ENCODE peak calls at places on chromosomes 13 and 19, in nine cellular contexts. One of them, this sample, is unnamed.

GRCh38 chr19:15323496-15324235 is 8.7 kb downstream of the BRD4 start:
- DNase-seq in neural progenitor cell: no peak
- DNase-seq in LNCaP clone FGC: no peak
- DNase-seq in stomach: peak; percentile 57
- DNase-seq in right atrium auricular region: peak; percentile 67
- DNase-seq in bronchial epithelial cell: peak; percentile 79
- DNase-seq in choroid plexus epithelial cell: peak; percentile 68
- DNase-seq in heart right ventricle: peak; percentile 38
- DNase-seq in IMR-90: peak; percentile 53
- DNase-seq in this sample: peak; percentile 85

GRCh38 chr19:12200020-12200419 is 37.1 kb downstream of the ZNF136 start:
- DNase-seq in neural progenitor cell: no peak
- DNase-seq in LNCaP clone FGC: no peak
- DNase-seq in stomach: no peak
- DNase-seq in right atrium auricular region: no peak
- DNase-seq in bronchial epithelial cell: no peak
- DNase-seq in choroid plexus epithelial cell: peak; percentile 24
- DNase-seq in heart right ventricle: no peak
- DNase-seq in IMR-90: no peak
- DNase-seq in this sample: no peak

GRCh38 chr13:94390881-94391280 is 88.6 kb downstream of the DCT start:
- DNase-seq in neural progenitor cell: no peak
- DNase-seq in LNCaP clone FGC: no peak
- DNase-seq in stomach: no peak
- DNase-seq in right atrium auricular region: no peak
- DNase-seq in bronchial epithelial cell: no peak
- DNase-seq in choroid plexus epithelial cell: peak; percentile 7
- DNase-seq in heart right ventricle: no peak
- DNase-seq in IMR-90: peak; percentile 18
- DNase-seq in this sample: no peak

GRCh38 chr19:42548545-42548944 is 20.3 kb upstream of the CEACAM1 start:
- DNase-seq in neural progenitor cell: no peak
- DNase-seq in LNCaP clone FGC: no peak
- DNase-seq in stomach: no peak
- DNase-seq in right atrium auricular region: no peak
- DNase-seq in bronchial epithelial cell: no peak
- DNase-seq in choroid plexus epithelial cell: no peak
- DNase-seq in heart right ventricle: no peak
- DNase-seq in IMR-90: no peak
- DNase-seq in this sample: no peak

GRCh38 chr13:94710081-94710809 is 2.1 kb downstream of the SOX21 start:
- DNase-seq in neural progenitor cell: peak; percentile 84
- DNase-seq in LNCaP clone FGC: no peak
- DNase-seq in stomach: no peak
- DNase-seq in right atrium auricular region: no peak
- DNase-seq in bronchial epithelial cell: no peak
- DNase-seq in choroid plexus epithelial cell: no peak
- DNase-seq in heart right ventricle: no peak
- DNase-seq in IMR-90: no peak
- DNase-seq in this sample: no peak

GRCh38 chr13:44874886-44875630 is 114.2 kb downstream of the NUFIP1 start:
- DNase-seq in neural progenitor cell: no peak
- DNase-seq in LNCaP clone FGC: no peak
- DNase-seq in stomach: no peak
- DNase-seq in right atrium auricular region: no peak
- DNase-seq in bronchial epithelial cell: no peak
- DNase-seq in choroid plexus epithelial cell: no peak
- DNase-seq in heart right ventricle: no peak
- DNase-seq in IMR-90: no peak
- DNase-seq in this sample: no peak

GRCh38 chr19:54608792-54609191 is 15.4 kb downstream of the LILRA1 start:
- DNase-seq in neural progenitor cell: no peak
- DNase-seq in LNCaP clone FGC: no peak
- DNase-seq in stomach: peak; percentile 23
- DNase-seq in right atrium auricular region: no peak
- DNase-seq in bronchial epithelial cell: no peak
- DNase-seq in choroid plexus epithelial cell: no peak
- DNase-seq in heart right ventricle: no peak
- DNase-seq in IMR-90: no peak
- DNase-seq in this sample: no peak

GRCh38 chr19:18743281-18743825 is 47.8 kb downstream of the COMP start:
- DNase-seq in neural progenitor cell: peak; percentile 56
- DNase-seq in LNCaP clone FGC: no peak
- DNase-seq in stomach: peak; percentile 92
- DNase-seq in right atrium auricular region: peak; percentile 81
- DNase-seq in bronchial epithelial cell: peak; percentile 17
- DNase-seq in choroid plexus epithelial cell: peak; percentile 85
- DNase-seq in heart right ventricle: peak; percentile 67
- DNase-seq in IMR-90: peak; percentile 76
- DNase-seq in this sample: peak; percentile 13

GRCh38 chr19:7260161-7260560 is 34.1 kb downstream of the INSR start:
- DNase-seq in neural progenitor cell: no peak
- DNase-seq in LNCaP clone FGC: no peak
- DNase-seq in stomach: no peak
- DNase-seq in right atrium auricular region: no peak
- DNase-seq in bronchial epithelial cell: no peak
- DNase-seq in choroid plexus epithelial cell: no peak
- DNase-seq in heart right ventricle: no peak
- DNase-seq in IMR-90: no peak
- DNase-seq in this sample: no peak

GRCh38 chr19:291561-292280 is 518 bp upstream of the PLPP2 start:
- DNase-seq in neural progenitor cell: no peak
- DNase-seq in LNCaP clone FGC: no peak
- DNase-seq in stomach: peak; percentile 48
- DNase-seq in right atrium auricular region: no peak
- DNase-seq in bronchial epithelial cell: no peak
- DNase-seq in choroid plexus epithelial cell: no peak
- DNase-seq in heart right ventricle: no peak
- DNase-seq in IMR-90: no peak
- DNase-seq in this sample: peak; percentile 25

GRCh38 chr13:106105153-106105552 is 430.3 kb downstream of the EFNB2 start:
- DNase-seq in neural progenitor cell: no peak
- DNase-seq in LNCaP clone FGC: no peak
- DNase-seq in stomach: no peak
- DNase-seq in right atrium auricular region: no peak
- DNase-seq in bronchial epithelial cell: peak; percentile 91
- DNase-seq in choroid plexus epithelial cell: no peak
- DNase-seq in heart right ventricle: no peak
- DNase-seq in IMR-90: peak; percentile 11
- DNase-seq in this sample: peak; percentile 82

GRCh38 chr19:46975918-46976782 is 43.5 kb upstream of the NPAS1 start:
- DNase-seq in neural progenitor cell: peak; percentile 84
- DNase-seq in LNCaP clone FGC: peak; percentile 80
- DNase-seq in stomach: peak; percentile 97
- DNase-seq in right atrium auricular region: peak; percentile 98
- DNase-seq in bronchial epithelial cell: peak; percentile 77
- DNase-seq in choroid plexus epithelial cell: peak; percentile 95
- DNase-seq in heart right ventricle: peak; percentile 90
- DNase-seq in IMR-90: peak; percentile 93
- DNase-seq in this sample: peak; percentile 70

GRCh38 chr19:44687898-44688297 is 11.1 kb upstream of the CEACAM16 start:
- DNase-seq in neural progenitor cell: no peak
- DNase-seq in LNCaP clone FGC: no peak
- DNase-seq in stomach: no peak
- DNase-seq in right atrium auricular region: no peak
- DNase-seq in bronchial epithelial cell: no peak
- DNase-seq in choroid plexus epithelial cell: no peak
- DNase-seq in heart right ventricle: no peak
- DNase-seq in IMR-90: no peak
- DNase-seq in this sample: no peak
- H3K4me3 ChIP-seq in neural progenitor cell: no peak overlapping the region
- H3K4me3 ChIP-seq in LNCaP clone FGC: no peak overlapping the region
- H3K4me3 ChIP-seq in stomach: no peak overlapping the region
- H3K4me3 ChIP-seq in right atrium auricular region: no peak overlapping the region
- H3K4me3 ChIP-seq in bronchial epithelial cell: no peak overlapping the region
- H3K4me3 ChIP-seq in choroid plexus epithelial cell: no peak overlapping the region
- H3K4me3 ChIP-seq in heart right ventricle: no peak overlapping the region
- H3K4me3 ChIP-seq in IMR-90: no peak overlapping the region
- H3K4me3 ChIP-seq in this sample: no peak overlapping the region

DNA sequence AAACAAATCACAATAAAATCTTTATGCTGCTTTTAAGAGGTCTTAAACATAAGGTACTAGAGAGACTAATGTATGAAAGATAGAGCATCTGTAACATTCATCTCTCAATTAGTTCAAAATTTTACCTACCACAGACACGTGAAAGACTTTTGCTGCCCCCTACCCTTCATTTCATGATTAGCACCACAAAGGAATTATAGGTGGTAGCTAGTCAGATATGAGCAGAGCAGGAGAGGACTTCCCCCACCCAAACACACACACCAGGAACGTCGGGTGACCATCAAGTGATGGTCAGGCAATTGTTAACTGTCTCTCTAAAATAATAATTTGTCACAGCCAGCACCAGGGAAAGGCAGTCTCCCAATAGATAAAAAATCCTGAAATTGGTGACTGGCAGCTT is 1531.7 kb upstream of the SPRY2 start:
- DNase-seq in neural progenitor cell: peak; percentile 33
- DNase-seq in LNCaP clone FGC: peak; percentile 6
- DNase-seq in stomach: no peak
- DNase-seq in right atrium auricular region: no peak
- DNase-seq in bronchial epithelial cell: peak; percentile 32
- DNase-seq in choroid plexus epithelial cell: peak; percentile 36
- DNase-seq in heart right ventricle: no peak
- DNase-seq in IMR-90: no peak
- DNase-seq in this sample: peak; percentile 41
- TF ChIP-seq CTCF in neural progenitor cell: peak; percentile 60
- TF ChIP-seq CTCF in LNCaP clone FGC: peak; percentile 55
- TF ChIP-seq CTCF in stomach: peak; percentile 33
- TF ChIP-seq CTCF in right atrium auricular region: no peak
- TF ChIP-seq CTCF in bronchial epithelial cell: peak; percentile 28
- TF ChIP-seq CTCF in choroid plexus epithelial cell: peak; percentile 44
- TF ChIP-seq CTCF in heart right ventricle: no peak
- TF ChIP-seq CTCF in IMR-90: no peak
- TF ChIP-seq CTCF in this sample: peak; percentile 57

DNA sequence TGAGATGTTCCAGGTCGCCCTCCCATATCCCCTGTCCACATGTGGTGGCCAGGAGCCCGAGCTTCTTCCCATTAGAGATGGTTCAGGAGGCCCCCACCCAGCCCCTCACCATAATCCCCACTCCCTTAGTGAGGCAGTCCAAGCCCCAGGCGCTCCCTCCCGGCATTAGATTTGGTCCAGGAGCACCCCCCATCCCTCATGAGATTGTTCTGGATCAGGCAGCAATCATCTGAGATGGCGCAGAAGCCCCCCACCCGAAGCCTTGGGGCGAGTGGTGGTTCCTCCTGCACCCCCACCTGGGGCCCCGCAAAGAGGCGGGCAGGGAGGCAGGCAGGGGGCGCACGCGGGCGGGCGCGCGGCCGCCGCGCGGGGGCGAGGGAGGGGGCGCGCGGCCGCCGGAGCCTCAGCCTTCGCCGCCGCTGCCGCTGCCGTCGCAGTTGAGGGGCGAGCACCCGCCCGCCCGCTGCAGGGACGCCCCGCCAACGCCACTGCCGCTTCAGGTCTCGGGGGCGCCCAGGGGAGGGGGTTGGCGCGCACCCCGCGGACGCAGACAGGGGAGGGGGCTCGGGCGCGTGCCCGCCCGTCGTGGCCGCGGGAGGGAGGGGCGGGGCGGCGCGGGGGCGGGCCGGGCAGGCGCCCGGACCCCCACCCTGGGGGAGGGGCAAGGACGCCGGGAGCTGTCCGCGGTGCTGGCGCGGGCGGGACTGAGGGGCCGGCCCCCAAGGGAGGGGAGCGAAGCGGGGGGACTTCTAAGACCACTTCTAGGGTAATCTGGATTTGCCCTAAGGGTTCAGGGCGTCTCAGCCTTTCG is 46.4 kb upstream of the SHKBP1 start:
- DNase-seq in neural progenitor cell: peak; percentile 89
- DNase-seq in LNCaP clone FGC: no peak
- DNase-seq in stomach: no peak
- DNase-seq in right atrium auricular region: no peak
- DNase-seq in bronchial epithelial cell: no peak
- DNase-seq in choroid plexus epithelial cell: no peak
- DNase-seq in heart right ventricle: no peak
- DNase-seq in IMR-90: no peak
- DNase-seq in this sample: no peak
- H3K4me3 ChIP-seq in neural progenitor cell: peak overlapping the region; percentile 42
- H3K4me3 ChIP-seq in LNCaP clone FGC: no peak overlapping the region
- H3K4me3 ChIP-seq in stomach: peak overlapping the region; percentile 25
- H3K4me3 ChIP-seq in right atrium auricular region: peak overlapping the region; percentile 19
- H3K4me3 ChIP-seq in bronchial epithelial cell: no peak overlapping the region
- H3K4me3 ChIP-seq in choroid plexus epithelial cell: no peak overlapping the region
- H3K4me3 ChIP-seq in heart right ventricle: no peak overlapping the region
- H3K4me3 ChIP-seq in IMR-90: peak overlapping the region; percentile 26
- H3K4me3 ChIP-seq in this sample: no peak overlapping the region

GRCh38 chr13:33109801-33110200 is 93.6 kb downstream of the KL start:
- DNase-seq in neural progenitor cell: peak; percentile 31
- DNase-seq in LNCaP clone FGC: no peak
- DNase-seq in stomach: no peak
- DNase-seq in right atrium auricular region: no peak
- DNase-seq in bronchial epithelial cell: no peak
- DNase-seq in choroid plexus epithelial cell: no peak
- DNase-seq in heart right ventricle: no peak
- DNase-seq in IMR-90: no peak
- DNase-seq in this sample: no peak
- TF ChIP-seq CTCF in neural progenitor cell: peak; percentile 50
- TF ChIP-seq CTCF in LNCaP clone FGC: peak; percentile 2
- TF ChIP-seq CTCF in stomach: no peak
- TF ChIP-seq CTCF in right atrium auricular region: no peak
- TF ChIP-seq CTCF in bronchial epithelial cell: no peak
- TF ChIP-seq CTCF in choroid plexus epithelial cell: peak; percentile 50
- TF ChIP-seq CTCF in heart right ventricle: peak; percentile 18
- TF ChIP-seq CTCF in IMR-90: peak; percentile 25
- TF ChIP-seq CTCF in this sample: peak; percentile 20

GRCh38 chr13:72141845-72142470 is 275.0 kb upstream of the DACH1 start:
- DNase-seq in neural progenitor cell: no peak
- DNase-seq in LNCaP clone FGC: no peak
- DNase-seq in stomach: no peak
- DNase-seq in right atrium auricular region: no peak
- DNase-seq in bronchial epithelial cell: peak; percentile 84
- DNase-seq in choroid plexus epithelial cell: peak; percentile 88
- DNase-seq in heart right ventricle: peak; percentile 8
- DNase-seq in IMR-90: no peak
- DNase-seq in this sample: peak; percentile 86

GRCh38 chr13:72139192-72139591 is 272.2 kb upstream of the DACH1 start:
- DNase-seq in neural progenitor cell: no peak
- DNase-seq in LNCaP clone FGC: no peak
- DNase-seq in stomach: no peak
- DNase-seq in right atrium auricular region: no peak
- DNase-seq in bronchial epithelial cell: no peak
- DNase-seq in choroid plexus epithelial cell: no peak
- DNase-seq in heart right ventricle: no peak
- DNase-seq in IMR-90: no peak
- DNase-seq in this sample: no peak

GRCh38 chr13:72132065-72132464 is 265.1 kb upstream of the DACH1 start:
- DNase-seq in neural progenitor cell: no peak
- DNase-seq in LNCaP clone FGC: no peak
- DNase-seq in stomach: no peak
- DNase-seq in right atrium auricular region: no peak
- DNase-seq in bronchial epithelial cell: no peak
- DNase-seq in choroid plexus epithelial cell: no peak
- DNase-seq in heart right ventricle: no peak
- DNase-seq in IMR-90: no peak
- DNase-seq in this sample: no peak

GRCh38 chr13:72137782-72138181 is 270.8 kb upstream of the DACH1 start:
- DNase-seq in neural progenitor cell: no peak
- DNase-seq in LNCaP clone FGC: peak; percentile 34
- DNase-seq in stomach: no peak
- DNase-seq in right atrium auricular region: no peak
- DNase-seq in bronchial epithelial cell: no peak
- DNase-seq in choroid plexus epithelial cell: no peak
- DNase-seq in heart right ventricle: no peak
- DNase-seq in IMR-90: no peak
- DNase-seq in this sample: no peak
- H3K4me3 ChIP-seq in neural progenitor cell: no peak overlapping the region
- H3K4me3 ChIP-seq in LNCaP clone FGC: no peak overlapping the region
- H3K4me3 ChIP-seq in stomach: no peak overlapping the region
- H3K4me3 ChIP-seq in right atrium auricular region: no peak overlapping the region
- H3K4me3 ChIP-seq in bronchial epithelial cell: no peak overlapping the region
- H3K4me3 ChIP-seq in choroid plexus epithelial cell: no peak overlapping the region
- H3K4me3 ChIP-seq in heart right ventricle: no peak overlapping the region
- H3K4me3 ChIP-seq in IMR-90: no peak overlapping the region
- H3K4me3 ChIP-seq in this sample: no peak overlapping the region